ENCODE peak calls at places on chromosomes 4 and X, in six cellular contexts. One of them, this sample, is unnamed.

GRCh38 chr4:109977854-109978501 is 65.3 kb downstream of the EGF start:
- DNase-seq in fibroblast of lung: peak
- DNase-seq in PC-3: peak
- DNase-seq in MM.1S: peak
- DNase-seq in neural progenitor cell: peak
- DNase-seq in K562: peak
- DNase-seq in this sample: peak

GRCh38 chr4:94759767-94760211 is 2.0 kb downstream of the BMPR1B start:
- DNase-seq in fibroblast of lung: no peak
- DNase-seq in PC-3: peak
- DNase-seq in MM.1S: no peak
- DNase-seq in neural progenitor cell: no peak
- DNase-seq in K562: no peak
- DNase-seq in this sample: no peak

GRCh38 chr4:81058621-81059020 is 28.1 kb downstream of the BMP3 start:
- DNase-seq in fibroblast of lung: no peak
- DNase-seq in PC-3: peak
- DNase-seq in MM.1S: no peak
- DNase-seq in neural progenitor cell: no peak
- DNase-seq in K562: no peak
- DNase-seq in this sample: no peak

GRCh38 chr4:38106301-38106700 is 146.1 kb downstream of the PTTG2 start:
- DNase-seq in fibroblast of lung: peak
- DNase-seq in PC-3: no peak
- DNase-seq in MM.1S: no peak
- DNase-seq in neural progenitor cell: no peak
- DNase-seq in K562: no peak
- DNase-seq in this sample: no peak

GRCh38 chr4:71553605-71554004 is 214.8 kb downstream of the SLC4A4 start:
- DNase-seq in fibroblast of lung: peak
- DNase-seq in PC-3: peak
- DNase-seq in MM.1S: no peak
- DNase-seq in neural progenitor cell: peak
- DNase-seq in K562: peak
- DNase-seq in this sample: peak

GRCh38 chr4:140300271-140300970 is 73.0 kb upstream of the SCOC start:
- DNase-seq in fibroblast of lung: peak
- DNase-seq in PC-3: peak
- DNase-seq in MM.1S: no peak
- DNase-seq in neural progenitor cell: no peak
- DNase-seq in K562: no peak
- DNase-seq in this sample: no peak

GRCh38 chr4:26176621-26177121 is 144.1 kb upstream of the RBPJ start:
- DNase-seq in fibroblast of lung: peak
- DNase-seq in PC-3: no peak
- DNase-seq in MM.1S: no peak
- DNase-seq in neural progenitor cell: peak
- DNase-seq in K562: no peak
- DNase-seq in this sample: no peak

GRCh38 chrX:97984641-97985040 is 1100.9 kb downstream of the RPA4 start:
- DNase-seq in fibroblast of lung: no peak
- DNase-seq in PC-3: peak
- DNase-seq in MM.1S: no peak
- DNase-seq in neural progenitor cell: no peak
- DNase-seq in K562: no peak
- DNase-seq in this sample: peak

GRCh38 chr4:67371563-67371962 is 173.7 kb downstream of the CENPC start:
- DNase-seq in fibroblast of lung: no peak
- DNase-seq in PC-3: no peak
- DNase-seq in MM.1S: no peak
- DNase-seq in neural progenitor cell: peak
- DNase-seq in K562: no peak
- DNase-seq in this sample: peak

GRCh38 chr4:56743550-56743949 is 62.5 kb upstream of the HOPX start:
- DNase-seq in fibroblast of lung: no peak
- DNase-seq in PC-3: peak
- DNase-seq in MM.1S: no peak
- DNase-seq in neural progenitor cell: no peak
- DNase-seq in K562: no peak
- DNase-seq in this sample: no peak

GRCh38 chr4:141768954-141769353 is 132.6 kb downstream of the IL15 start:
- DNase-seq in fibroblast of lung: peak
- DNase-seq in PC-3: peak
- DNase-seq in MM.1S: no peak
- DNase-seq in neural progenitor cell: no peak
- DNase-seq in K562: no peak
- DNase-seq in this sample: peak

GRCh38 chr4:115664285-115664684 is 550.9 kb upstream of the NDST4 start:
- DNase-seq in fibroblast of lung: no peak
- DNase-seq in PC-3: no peak
- DNase-seq in MM.1S: no peak
- DNase-seq in neural progenitor cell: peak
- DNase-seq in K562: no peak
- DNase-seq in this sample: peak

GRCh38 chrX:83169683-83170082 is 338.4 kb upstream of the POU3F4 start:
- DNase-seq in fibroblast of lung: no peak
- DNase-seq in PC-3: no peak
- DNase-seq in MM.1S: no peak
- DNase-seq in neural progenitor cell: no peak
- DNase-seq in K562: no peak
- DNase-seq in this sample: no peak

GRCh38 chr4:39043697-39044363 is 11.6 kb upstream of the TMEM156 start:
- DNase-seq in fibroblast of lung: no peak
- DNase-seq in PC-3: no peak
- DNase-seq in MM.1S: peak
- DNase-seq in neural progenitor cell: no peak
- DNase-seq in K562: no peak
- DNase-seq in this sample: peak

DNA sequence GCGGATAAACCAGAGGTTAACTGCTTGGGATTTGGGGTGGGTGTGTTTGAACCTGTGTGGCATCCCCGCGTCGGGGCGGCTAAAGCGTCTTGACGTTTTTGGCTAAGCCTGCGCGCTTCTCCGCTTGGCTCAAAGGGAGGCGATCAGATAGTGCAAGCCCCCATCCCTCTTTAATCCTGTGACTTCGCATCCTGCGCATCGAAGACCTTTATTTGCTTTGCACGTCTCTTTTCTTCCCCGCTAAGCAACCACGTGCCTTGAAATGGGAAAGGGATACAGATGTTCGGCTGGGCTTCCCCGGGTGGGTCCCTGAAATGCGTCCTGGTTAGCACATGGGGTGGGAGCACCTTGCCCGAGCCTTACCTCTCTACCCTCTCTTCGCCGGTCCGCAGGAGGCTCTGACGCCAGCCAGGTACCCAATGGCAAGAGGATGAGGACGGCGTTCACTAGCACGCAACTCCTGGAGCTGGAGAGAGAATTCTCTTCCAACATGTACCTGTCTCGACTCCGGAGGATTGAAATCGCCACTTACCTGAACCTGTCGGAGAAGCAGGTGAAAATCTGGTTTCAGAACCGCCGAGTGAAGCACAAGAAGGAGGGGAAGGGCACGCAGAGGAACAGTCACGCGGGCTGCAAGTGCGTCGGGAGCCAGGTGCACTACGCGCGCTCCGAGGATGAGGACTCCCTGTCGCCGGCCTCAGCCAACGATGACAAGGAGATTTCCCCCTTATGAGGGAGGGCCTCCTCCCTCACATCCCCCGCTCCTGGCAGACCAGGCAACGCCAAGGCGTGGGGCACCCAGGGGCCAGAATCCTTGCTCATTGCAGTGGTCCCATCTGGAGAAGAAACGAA is 1.5 kb downstream of the GSX2 start:
- DNase-seq in fibroblast of lung: no peak
- DNase-seq in PC-3: no peak
- DNase-seq in MM.1S: no peak
- DNase-seq in neural progenitor cell: peak
- DNase-seq in K562: no peak
- DNase-seq in this sample: peak
- TF ChIP-seq EZH2 in fibroblast of lung: peak
- TF ChIP-seq EZH2 in PC-3: no peak
- TF ChIP-seq EZH2 in MM.1S: no peak
- TF ChIP-seq EZH2 in neural progenitor cell: peak
- TF ChIP-seq EZH2 in K562: no peak
- TF ChIP-seq EZH2 in this sample: peak

DNA sequence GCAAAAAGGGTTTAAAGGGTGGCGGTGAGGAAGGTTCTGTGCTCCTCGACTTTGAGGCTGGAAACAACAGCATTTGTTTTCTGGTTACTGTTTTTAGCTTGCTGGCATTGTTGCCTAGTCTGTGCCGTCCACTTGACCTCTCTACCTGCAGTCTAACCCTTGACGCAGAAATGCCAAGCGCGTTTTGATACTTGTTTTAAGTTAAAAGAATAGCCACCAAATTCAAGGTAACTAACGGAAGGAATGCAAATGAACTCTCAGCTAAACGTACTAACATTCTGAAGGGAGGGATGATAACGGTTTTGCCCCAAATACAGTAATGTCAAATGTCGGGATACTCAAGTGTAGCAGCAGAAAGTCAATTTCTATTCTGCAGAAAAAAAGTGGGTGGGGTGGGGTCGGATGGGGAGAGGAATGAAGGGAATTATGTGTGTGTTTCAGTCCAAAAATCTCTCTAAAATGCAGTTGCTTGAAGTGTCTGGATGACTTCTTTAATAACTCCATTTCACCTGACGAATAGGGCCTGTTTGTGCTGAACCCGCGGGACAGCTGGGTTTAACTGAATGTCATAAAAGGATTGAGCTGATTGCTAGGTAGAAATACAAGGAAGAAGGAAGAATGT is 3.4 kb upstream of the NKX6-1 start:
- DNase-seq in fibroblast of lung: no peak
- DNase-seq in PC-3: no peak
- DNase-seq in MM.1S: no peak
- DNase-seq in neural progenitor cell: no peak
- DNase-seq in K562: no peak
- DNase-seq in this sample: no peak
- TF ChIP-seq EZH2 in fibroblast of lung: no peak
- TF ChIP-seq EZH2 in PC-3: no peak
- TF ChIP-seq EZH2 in MM.1S: no peak
- TF ChIP-seq EZH2 in neural progenitor cell: peak
- TF ChIP-seq EZH2 in K562: peak
- TF ChIP-seq EZH2 in this sample: peak

DNA sequence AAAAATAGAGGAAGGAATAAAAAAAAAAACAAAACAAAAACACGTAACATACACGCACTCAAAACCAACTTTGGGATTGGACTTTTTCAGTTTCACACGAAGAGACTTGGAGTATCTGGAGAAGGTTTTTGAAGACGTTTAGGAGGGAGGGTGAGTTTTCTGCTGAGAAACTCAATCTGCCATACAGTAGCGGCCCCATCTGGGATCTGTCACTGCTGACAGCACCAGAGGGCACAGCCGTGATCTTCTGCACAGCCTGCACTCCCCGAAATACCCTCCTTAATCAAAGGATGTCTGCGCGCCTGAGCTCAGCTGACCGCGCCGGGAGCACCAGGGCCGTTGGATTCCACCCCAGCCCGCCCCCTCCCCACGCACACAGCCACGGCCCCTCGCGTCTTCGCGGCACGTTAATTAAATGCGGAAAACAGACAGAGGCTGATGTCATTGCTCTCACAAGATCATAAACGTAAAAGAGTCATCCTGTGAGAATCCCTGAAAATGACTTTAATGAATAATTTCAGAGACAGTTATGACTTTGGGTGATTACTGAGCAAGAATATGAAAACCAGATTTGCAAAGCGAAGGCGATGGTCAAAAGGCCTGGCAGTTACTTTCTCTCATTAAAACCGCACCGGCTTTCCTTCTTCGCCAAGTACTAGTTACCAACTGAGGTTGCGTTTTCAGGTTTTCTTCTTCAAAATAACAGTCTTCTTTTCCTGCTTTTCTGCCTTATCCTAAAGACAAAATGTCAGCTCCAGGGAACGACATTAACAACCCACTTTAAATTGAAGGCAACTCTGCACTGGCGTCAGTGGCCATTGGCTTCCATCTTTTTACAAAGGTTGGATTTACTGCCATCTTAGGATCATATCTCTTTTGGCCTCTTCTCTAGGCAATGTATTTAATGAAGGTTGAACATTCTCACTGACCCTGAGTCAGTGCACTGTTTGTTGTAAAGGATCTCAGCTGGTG is 10.6 kb downstream of the HAND2 start:
- DNase-seq in fibroblast of lung: no peak
- DNase-seq in PC-3: no peak
- DNase-seq in MM.1S: no peak
- DNase-seq in neural progenitor cell: peak
- DNase-seq in K562: no peak
- DNase-seq in this sample: peak
- TF ChIP-seq EZH2 in fibroblast of lung: peak
- TF ChIP-seq EZH2 in PC-3: no peak
- TF ChIP-seq EZH2 in MM.1S: no peak
- TF ChIP-seq EZH2 in neural progenitor cell: peak
- TF ChIP-seq EZH2 in K562: no peak
- TF ChIP-seq EZH2 in this sample: peak

GRCh38 chr4:112516076-112516385 is at the start of gene NEUROG2:
- DNase-seq in fibroblast of lung: no peak
- DNase-seq in PC-3: no peak
- DNase-seq in MM.1S: no peak
- DNase-seq in neural progenitor cell: no peak
- DNase-seq in K562: no peak
- DNase-seq in this sample: no peak

GRCh38 chr4:112514449-112515277 is 1.3 kb downstream of the NEUROG2 start:
- DNase-seq in fibroblast of lung: no peak
- DNase-seq in PC-3: no peak
- DNase-seq in MM.1S: peak
- DNase-seq in neural progenitor cell: peak
- DNase-seq in K562: no peak
- DNase-seq in this sample: peak

GRCh38 chr4:112516401-112517066 is 554 bp upstream of the NEUROG2 start:
- DNase-seq in fibroblast of lung: no peak
- DNase-seq in PC-3: no peak
- DNase-seq in MM.1S: peak
- DNase-seq in neural progenitor cell: peak
- DNase-seq in K562: peak
- DNase-seq in this sample: peak

GRCh38 chr4:112514079-112514448 is 1.9 kb downstream of the NEUROG2 start:
- DNase-seq in fibroblast of lung: no peak
- DNase-seq in PC-3: no peak
- DNase-seq in MM.1S: peak
- DNase-seq in neural progenitor cell: peak
- DNase-seq in K562: no peak
- DNase-seq in this sample: peak

DNA sequence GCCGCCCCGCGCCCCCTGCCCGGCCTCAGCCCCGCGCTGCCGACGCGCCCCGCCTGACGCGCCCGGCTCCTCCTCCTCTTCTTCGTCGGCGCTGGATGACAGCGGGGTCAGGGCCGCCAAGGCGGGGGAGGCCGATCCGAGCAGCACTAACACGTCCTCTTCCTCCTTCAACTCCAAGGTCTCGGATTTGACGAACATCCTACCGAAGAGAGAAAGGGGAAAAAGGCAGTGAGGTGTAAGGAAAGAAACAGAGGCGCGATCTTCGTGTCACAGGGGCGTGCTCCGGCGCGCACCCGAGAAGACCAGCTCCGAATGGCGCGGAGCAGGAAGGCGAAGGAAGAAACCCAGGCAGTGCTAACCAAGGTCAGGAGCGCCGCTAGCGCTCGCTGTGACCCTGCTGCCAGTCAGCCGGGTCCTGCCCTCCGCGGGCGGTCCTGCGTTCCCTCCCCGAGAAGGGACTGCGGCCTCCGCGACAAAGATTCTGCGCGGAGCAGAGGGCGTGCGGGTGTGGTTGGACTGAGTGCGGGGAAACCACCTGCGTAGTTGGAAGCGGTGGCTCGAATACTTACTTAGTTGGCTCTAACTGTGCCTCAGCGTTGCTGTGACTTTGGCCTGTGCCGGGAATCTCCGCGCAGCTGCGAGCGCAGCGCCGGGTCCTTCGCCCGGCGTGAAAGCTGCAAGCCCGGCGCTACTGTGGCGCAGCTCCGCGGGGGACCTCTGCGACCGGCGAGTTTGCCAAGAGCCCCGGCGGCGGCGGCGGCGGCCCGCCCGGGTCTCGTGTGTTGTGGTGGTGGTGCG is 503 bp downstream of the NEUROG2 start:
- DNase-seq in fibroblast of lung: no peak
- DNase-seq in PC-3: peak
- DNase-seq in MM.1S: peak
- DNase-seq in neural progenitor cell: peak
- DNase-seq in K562: peak
- DNase-seq in this sample: peak
- TF ChIP-seq EZH2 in fibroblast of lung: peak
- TF ChIP-seq EZH2 in PC-3: no peak
- TF ChIP-seq EZH2 in MM.1S: no peak
- TF ChIP-seq EZH2 in neural progenitor cell: peak
- TF ChIP-seq EZH2 in K562: peak
- TF ChIP-seq EZH2 in this sample: peak

This sample was measured in GM23338.